ENCODE peak calls at places on chromosome 1, in five cellular contexts. One of them, this sample, is unnamed.

GRCh38 chr1:159927887-159928431 is 2.7 kb upstream of the TAGLN2 start:
- DNase-seq in skeletal muscle cell: no peak
- DNase-seq in T follicular helper cell: no peak
- DNase-seq in Caki2: no peak
- DNase-seq in myocyte: no peak
- DNase-seq in this sample: no peak

GRCh38 chr1:90579212-90579802 is 137.8 kb downstream of the BARHL2 start:
- DNase-seq in skeletal muscle cell: peak; percentile 1
- DNase-seq in T follicular helper cell: no peak
- DNase-seq in Caki2: peak; percentile 23
- DNase-seq in myocyte: peak; percentile 43
- DNase-seq in this sample: peak; percentile 70

GRCh38 chr1:11143907-11144306 is 44.2 kb upstream of the EXOSC10 start:
- DNase-seq in skeletal muscle cell: no peak
- DNase-seq in T follicular helper cell: no peak
- DNase-seq in Caki2: no peak
- DNase-seq in myocyte: peak; percentile 40
- DNase-seq in this sample: no peak

GRCh38 chr1:226868726-226869125 is 1.7 kb upstream of the PSEN2 start:
- DNase-seq in skeletal muscle cell: no peak
- DNase-seq in T follicular helper cell: no peak
- DNase-seq in Caki2: no peak
- DNase-seq in myocyte: no peak
- DNase-seq in this sample: no peak

GRCh38 chr1:8497196-8497878 is 179.4 kb downstream of the SLC45A1 start:
- DNase-seq in skeletal muscle cell: peak; percentile 56
- DNase-seq in T follicular helper cell: no peak
- DNase-seq in Caki2: peak; percentile 35
- DNase-seq in myocyte: peak; percentile 32
- DNase-seq in this sample: no peak

GRCh38 chr1:162011337-162012012 is 12.2 kb downstream of the OLFML2B start:
- DNase-seq in skeletal muscle cell: peak; percentile 77
- DNase-seq in T follicular helper cell: no peak
- DNase-seq in Caki2: no peak
- DNase-seq in myocyte: peak; percentile 100
- DNase-seq in this sample: no peak

GRCh38 chr1:4682607-4683220 is 28.3 kb downstream of the AJAP1 start:
- DNase-seq in skeletal muscle cell: no peak
- DNase-seq in T follicular helper cell: no peak
- DNase-seq in Caki2: no peak
- DNase-seq in myocyte: no peak
- DNase-seq in this sample: no peak

GRCh38 chr1:156828414-156829085 is 11.9 kb upstream of the SH2D2A start:
- DNase-seq in skeletal muscle cell: no peak
- DNase-seq in T follicular helper cell: no peak
- DNase-seq in Caki2: no peak
- DNase-seq in myocyte: no peak
- DNase-seq in this sample: no peak

GRCh38 chr1:246199086-246199485 is 308.0 kb downstream of the SMYD3 start:
- DNase-seq in skeletal muscle cell: peak; percentile 9
- DNase-seq in T follicular helper cell: no peak
- DNase-seq in Caki2: no peak
- DNase-seq in myocyte: peak; percentile 43
- DNase-seq in this sample: no peak

GRCh38 chr1:95084317-95085176 is 11.8 kb upstream of the ALG14 start:
- DNase-seq in skeletal muscle cell: no peak
- DNase-seq in T follicular helper cell: no peak
- DNase-seq in Caki2: peak; percentile 34
- DNase-seq in myocyte: peak; percentile 57
- DNase-seq in this sample: peak; percentile 40

GRCh38 chr1:3219005-3219724 is 150.2 kb downstream of the PRDM16 start:
- DNase-seq in skeletal muscle cell: no peak
- DNase-seq in T follicular helper cell: no peak
- DNase-seq in Caki2: peak; percentile 66
- DNase-seq in myocyte: peak; percentile 3
- DNase-seq in this sample: no peak

GRCh38 chr1:229432116-229432461 is 1.8 kb downstream of the ACTA1 start:
- DNase-seq in skeletal muscle cell: no peak
- DNase-seq in T follicular helper cell: no peak
- DNase-seq in Caki2: no peak
- DNase-seq in myocyte: peak; percentile 35
- DNase-seq in this sample: no peak

GRCh38 chr1:174534789-174535188 is 87.0 kb downstream of the GPR52 start:
- DNase-seq in skeletal muscle cell: no peak
- DNase-seq in T follicular helper cell: no peak
- DNase-seq in Caki2: no peak
- DNase-seq in myocyte: no peak
- DNase-seq in this sample: no peak

GRCh38 chr1:57033222-57034019 is 67.6 kb upstream of the C8B start:
- DNase-seq in skeletal muscle cell: no peak
- DNase-seq in T follicular helper cell: no peak
- DNase-seq in Caki2: no peak
- DNase-seq in myocyte: no peak
- DNase-seq in this sample: no peak

This sample was measured in LoVo.